ENCODE peak calls at places on chromosomes 16 and 17, in six cellular contexts. D is stomach, X is body of pancreas, A is IMR-90, K is adrenal gland, N is uterus. F is an unnamed sample. For H3K4me1, the result is how much of the 10 kb centered on the place peaks cover.

GRCh38 chr17:7072406-7072805 is 7.6 kb downstream of the CLEC10A start:
- DNase-seq in D (no peak), X (no peak), A (no peak), K (no peak), N (no peak), F (no peak)

GRCh38 chr16:21611546-21612384 is 12.4 kb downstream of the METTL9 start:
- DNase-seq in D (no peak), X (no peak), A (no peak), K (no peak), N (no peak), F (no peak)

GRCh38 chr17:81003711-81004335 is 12.2 kb downstream of the CHMP6 start:
- DNase-seq in D (no peak), X (no peak), A (no peak), K (no peak), N (peak), F (no peak)

GRCh38 chr16:56451753-56452689 is 667 bp downstream of the OGFOD1 start:
- DNase-seq in D (no peak), X (peak), A (peak), K (peak), N (no peak), F (no peak)

GRCh38 chr17:54982399-54982798 is 13.8 kb downstream of the STXBP4 start:
- DNase-seq in D (no peak), X (no peak), A (peak), K (no peak), N (peak), F (peak)

GRCh38 chr16:9003322-9003721 is 39.6 kb upstream of the USP7 start:
- DNase-seq in D (peak), X (no peak), A (no peak), K (no peak), N (no peak), F (no peak)

GRCh38 chr17:77325826-77326581 is 185.2 kb downstream of the SEC14L1 start:
- DNase-seq in D (peak), X (peak), A (no peak), K (peak), N (peak), F (peak)

GRCh38 chr17:44253021-44253420 is 14.9 kb downstream of the SLC4A1 start:
- DNase-seq in D (no peak), X (no peak), A (no peak), K (no peak), N (no peak), F (no peak)

GRCh38 chr16:89150981-89151380 is 20.6 kb upstream of the CDH15 start:
- DNase-seq in D (no peak), X (no peak), A (no peak), K (no peak), N (no peak), F (no peak)

GRCh38 chr16:19384656-19385055 is 33.0 kb upstream of the TMC5 start:
- DNase-seq in D (peak), X (peak), A (no peak), K (no peak), N (no peak), F (no peak)

GRCh38 chr17:55479903-55480302 is 31.3 kb downstream of the SMIM36 start:
- DNase-seq in D (no peak), X (no peak), A (no peak), K (no peak), N (no peak), F (no peak)

GRCh38 chr16:19809121-19809635 is 75.5 kb downstream of the GPRC5B start:
- DNase-seq in D (peak), X (peak), A (peak), K (no peak), N (no peak), F (peak)

GRCh38 chr16:46743232-46743719 is 4.9 kb downstream of the MYLK3 start:
- DNase-seq in D (no peak), X (no peak), A (peak), K (peak), N (no peak), F (peak)

GRCh38 chr17:15307686-15308085 is 33.7 kb downstream of the TEKT3 start:
- DNase-seq in D (no peak), X (no peak), A (peak), K (no peak), N (peak), F (peak)

GRCh38 chr16:30032083-30032819 is 1.2 kb upstream of the TLCD3B start:
- DNase-seq in D (peak), X (peak), A (peak), K (peak), N (no peak), F (no peak)

GRCh38 chr16:11010576-11011221 is 66.3 kb downstream of the CLEC16A start:
- DNase-seq in D (no peak), X (peak), A (no peak), K (peak), N (no peak), F (peak)

GRCh38 chr17:60256174-60256573 is 106.4 kb downstream of the CA4 start:
- DNase-seq in D (no peak), X (no peak), A (peak), K (no peak), N (no peak), F (no peak)

GRCh38 chr16:83233153-83233552 is 574.6 kb upstream of the HSBP1 start:
- DNase-seq in D (no peak), X (no peak), A (peak), K (no peak), N (no peak), F (no peak)

GRCh38 chr16:580946-581498 is 8.8 kb upstream of the RAB40C start:
- DNase-seq in D (no peak), X (peak), A (no peak), K (no peak), N (no peak), F (no peak)

GRCh38 chr17:66654341-66654740 is 180.6 kb upstream of the CACNG5 start:
- DNase-seq in D (no peak), X (no peak), A (peak), K (no peak), N (no peak), F (no peak)

GRCh38 chr16:70550082-70550481 is 26.5 kb downstream of the SF3B3 start:
- DNase-seq in D (no peak), X (no peak), A (no peak), K (no peak), N (no peak), F (no peak)

GRCh38 chr17:80663783-80664206 is 119.2 kb downstream of the RPTOR start:
- DNase-seq in D (no peak), X (no peak), A (peak), K (peak), N (peak), F (peak)

GRCh38 chr17:32936894-32937500 is 9.0 kb downstream of the TMEM98 start:
- DNase-seq in D (peak), X (peak), A (peak), K (peak), N (peak), F (peak)

GRCh38 chr17:7982171-7982570 is 20.2 kb upstream of the GUCY2D start:
- DNase-seq in D (no peak), X (no peak), A (peak), K (no peak), N (no peak), F (peak)

GRCh38 chr17:31935512-31935911 is 1.3 kb upstream of the SUZ12 start:
- DNase-seq in D (no peak), X (no peak), A (no peak), K (no peak), N (no peak), F (no peak)

GRCh38 chr16:75559002-75559401 is 3.0 kb upstream of the TMEM231 start:
- DNase-seq in D (no peak), X (no peak), A (no peak), K (no peak), N (no peak), F (no peak)

GRCh38 chr16:75559564-75560372 is 3.7 kb upstream of the TMEM231 start:
- DNase-seq in D (no peak), X (no peak), A (peak), K (no peak), N (no peak), F (no peak)

GRCh38 chr16:75552951-75553350 is 3.1 kb downstream of the TMEM231 start:
- DNase-seq in D (no peak), X (no peak), A (no peak), K (no peak), N (no peak), F (no peak)

GRCh38 chr16:75555213-75555706 is 792 bp downstream of the TMEM231 start:
- DNase-seq in D (peak), X (peak), A (peak), K (peak), N (peak), F (peak)

DNA sequence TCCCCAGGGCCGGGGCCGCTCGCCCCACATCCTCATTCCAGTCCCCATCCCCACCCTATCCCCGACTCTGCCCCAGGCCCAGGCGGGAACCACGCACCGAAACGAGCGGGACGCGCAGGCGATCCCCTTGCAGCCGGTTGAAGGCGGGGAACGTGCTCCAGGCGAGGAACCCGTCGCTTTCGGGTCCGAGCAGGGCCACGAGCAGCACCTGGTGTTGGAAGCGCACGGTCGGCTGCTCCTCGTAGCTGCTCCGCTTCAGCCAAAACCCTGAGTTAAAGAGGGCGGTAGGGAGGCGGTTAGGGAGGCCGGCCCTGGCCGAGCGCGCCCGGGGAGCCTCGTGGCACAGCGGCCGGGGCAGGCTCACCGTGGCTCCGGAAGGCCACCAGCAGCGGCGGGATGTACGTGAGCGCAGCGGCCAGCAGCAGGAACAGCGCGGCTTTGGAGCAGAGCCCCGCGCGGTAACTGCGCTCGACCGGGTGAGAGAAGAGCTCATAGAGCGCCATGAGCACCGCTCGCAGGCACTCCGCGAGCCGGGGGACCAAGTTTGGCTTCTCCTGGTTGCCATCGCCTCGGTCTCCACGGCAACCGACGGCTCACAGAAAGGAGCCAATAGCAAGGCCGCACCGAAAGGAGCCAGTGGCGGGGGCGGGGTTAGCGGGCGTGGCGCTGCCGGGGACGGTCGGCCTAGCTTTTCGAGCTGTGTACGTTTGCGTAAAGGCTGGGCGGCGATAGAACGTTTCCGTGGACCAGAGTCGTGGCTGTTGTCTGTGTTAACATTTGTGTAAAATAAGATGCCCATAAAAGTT is at the start of gene TMEM231:
- DNase-seq in D (peak), X (peak), A (peak), K (peak), N (peak), F (peak)
- TF ChIP-seq POLR2A in D (no peak), X (no peak), A (no peak), K (no peak), N (peak), F (peak)

GRCh38 chr17:41797377-41797776 is 10.9 kb upstream of the JUP start:
- DNase-seq in D (no peak), X (no peak), A (no peak), K (no peak), N (no peak), F (no peak)

GRCh38 chr17:41799366-41799765 is 12.4 kb downstream of the P3H4 start:
- DNase-seq in D (no peak), X (no peak), A (no peak), K (no peak), N (no peak), F (no peak)

GRCh38 chr17:41800601-41801373 is 11.0 kb downstream of the P3H4 start:
- DNase-seq in D (peak), X (no peak), A (no peak), K (no peak), N (peak), F (peak)

GRCh38 chr17:41802961-41803682 is 8.6 kb downstream of the P3H4 start:
- DNase-seq in D (no peak), X (no peak), A (no peak), K (no peak), N (no peak), F (no peak)

GRCh38 chr17:41801374-41802062 is 10.2 kb downstream of the P3H4 start:
- DNase-seq in D (peak), X (peak), A (peak), K (peak), N (peak), F (peak)
- H3K4me3 ChIP-seq in D (peak), X (no peak), A (no peak), K (no peak), N (no peak), F (no peak)

GRCh38 chr17:28940142-28940541 is 11.2 kb downstream of the PHF12 start:
- DNase-seq in D (no peak), X (no peak), A (no peak), K (no peak), N (no peak), F (no peak)

GRCh38 chr17:28942925-28943324 is 8.4 kb downstream of the PHF12 start:
- DNase-seq in D (no peak), X (no peak), A (no peak), K (no peak), N (no peak), F (no peak)

GRCh38 chr17:28941251-28941650 is 10.1 kb downstream of the PHF12 start:
- DNase-seq in D (no peak), X (no peak), A (no peak), K (no peak), N (no peak), F (no peak)

GRCh38 chr17:28938552-28938951 is 12.8 kb downstream of the PHF12 start:
- DNase-seq in D (no peak), X (no peak), A (no peak), K (no peak), N (no peak), F (no peak)

GRCh38 chr17:28940675-28941074 is 10.6 kb downstream of the PHF12 start:
- DNase-seq in D (no peak), X (no peak), A (no peak), K (no peak), N (no peak), F (no peak)
- H3K4me1 ChIP-seq in D (half or more), X (half or more), A (under half), K (under half), N (under half), F (under half)

GRCh38 chr16:48614759-48615158 is 4.8 kb upstream of the N4BP1 start:
- DNase-seq in D (peak), X (no peak), A (no peak), K (no peak), N (no peak), F (no peak)

GRCh38 chr16:48612621-48613020 is 2.6 kb upstream of the N4BP1 start:
- DNase-seq in D (peak), X (no peak), A (no peak), K (no peak), N (no peak), F (no peak)

GRCh38 chr16:48616571-48616970 is 6.6 kb upstream of the N4BP1 start:
- DNase-seq in D (peak), X (no peak), A (no peak), K (no peak), N (no peak), F (peak)

GRCh38 chr16:48611329-48612137 is 1.6 kb upstream of the N4BP1 start:
- DNase-seq in D (peak), X (no peak), A (no peak), K (no peak), N (no peak), F (no peak)

DNA sequence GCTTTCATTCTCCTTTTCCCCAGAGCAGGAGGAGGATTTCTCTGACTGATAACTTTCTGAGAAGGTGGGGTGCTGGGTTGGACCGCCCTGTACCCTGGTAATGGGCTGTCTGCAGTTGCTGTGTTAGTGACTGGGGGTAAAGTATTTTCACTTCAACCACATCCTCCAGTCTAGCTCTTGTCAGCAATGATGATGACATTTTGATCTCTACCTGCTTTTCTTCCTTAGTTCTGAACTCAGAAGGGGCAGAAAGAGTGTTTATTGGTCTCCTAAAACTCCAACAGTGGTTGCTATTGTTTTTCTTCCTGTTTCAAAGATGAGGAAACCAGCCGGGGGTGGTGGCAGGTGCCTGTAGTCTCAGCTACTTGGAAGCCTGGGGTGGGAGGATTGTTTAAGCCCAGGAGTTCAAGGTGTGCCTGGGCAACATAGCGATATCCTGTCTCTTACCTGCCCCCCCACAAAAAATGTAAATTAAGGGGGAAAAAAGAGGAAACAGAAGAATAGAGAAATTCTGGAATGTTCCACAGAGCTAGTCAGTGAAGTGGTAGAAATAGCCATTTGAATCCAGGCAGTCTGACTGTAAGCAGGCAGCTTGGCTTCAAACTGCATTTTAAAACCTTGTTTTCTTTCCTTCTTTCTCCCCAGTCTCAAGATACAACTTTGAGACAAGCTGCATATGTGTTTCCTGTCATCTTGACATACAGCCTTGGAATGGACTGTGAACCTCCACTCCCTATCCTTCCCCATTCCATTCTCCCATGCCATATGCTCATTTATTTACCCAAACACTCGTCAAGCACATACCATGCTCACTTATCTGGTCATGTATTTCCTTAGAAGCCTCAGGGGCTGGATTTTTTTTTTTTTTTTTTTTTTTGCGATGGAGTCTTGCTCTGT is 3.3 kb upstream of the N4BP1 start:
- DNase-seq in D (peak), X (no peak), A (peak), K (no peak), N (no peak), F (no peak)
- TF ChIP-seq POLR2A in D (no peak), X (no peak), A (no peak), K (no peak), N (no peak), F (no peak)

F was measured in sigmoid colon.